ENCODE peak calls at places on chromosomes 12 and 14, in seven cellular contexts. U is hepatocyte, M is HCT116, C is GM12878, N is astrocyte, T is neuronal stem cell, Q is OCI-LY7. P is an unnamed sample. For H3K4me1, the result is how much of the 10 kb centered on the place peaks cover.

GRCh38 chr12:124500232-124501079 is 67.0 kb downstream of the NCOR2 start:
- DNase-seq in C (no peak), Q (no peak), T (peak), M (no peak), N (peak), U (peak), P (peak)

GRCh38 chr12:50394469-50395029 is 1.9 kb downstream of the FAM186A start:
- DNase-seq in M (no peak), T (no peak), N (no peak), Q (no peak), U (no peak), C (no peak), P (no peak)

GRCh38 chr14:104011824-104012517 is 69.6 kb upstream of the RD3L start:
- DNase-seq in T (no peak), U (no peak), N (no peak), Q (no peak), M (no peak), C (no peak), P (no peak)

GRCh38 chr12:124292385-124292784 is 2.5 kb upstream of the RFLNA start:
- DNase-seq in T (no peak), N (no peak), C (no peak), M (no peak), Q (no peak), U (no peak), P (no peak)

GRCh38 chr12:51971679-51972423 is 20.4 kb downstream of the ACVR1B start:
- DNase-seq in C (no peak), M (no peak), U (no peak), T (no peak), N (no peak), Q (no peak), P (no peak)

GRCh38 chr12:62215506-62215905 is 44.7 kb upstream of the USP15 start:
- DNase-seq in U (no peak), T (no peak), N (no peak), C (no peak), M (no peak), Q (no peak), P (no peak)

GRCh38 chr12:53044052-53044581 is 5.7 kb upstream of the TNS2 start:
- DNase-seq in C (no peak), Q (no peak), N (no peak), M (no peak), T (no peak), U (peak), P (peak)

GRCh38 chr14:57089901-57090300 is 178.8 kb downstream of the EXOC5 start:
- DNase-seq in T (no peak), U (no peak), M (no peak), C (no peak), N (no peak), Q (no peak), P (no peak)

GRCh38 chr12:68236421-68237059 is 10.9 kb upstream of the IL26 start:
- DNase-seq in N (no peak), M (no peak), Q (peak), T (no peak), U (no peak), C (peak), P (no peak)

GRCh38 chr14:57136669-57137068 is 132.0 kb downstream of the EXOC5 start:
- DNase-seq in U (no peak), N (no peak), T (no peak), C (no peak), M (no peak), Q (no peak), P (no peak)

GRCh38 chr14:89681086-89682018 is 264.3 kb upstream of the FOXN3 start:
- DNase-seq in Q (peak), M (no peak), T (no peak), C (peak), N (no peak), U (no peak), P (no peak)

GRCh38 chr12:100142851-100143559 is at the start of gene BLTP3B:
- DNase-seq in T (peak), Q (peak), M (peak), N (peak), U (peak), C (peak), P (peak)

GRCh38 chr12:104723895-104724294 is 234.2 kb downstream of the SLC41A2 start:
- DNase-seq in Q (no peak), M (no peak), N (no peak), U (no peak), C (no peak), T (no peak), P (no peak)

GRCh38 chr14:101200008-101200649 is 296.6 kb upstream of the RTL1 start:
- DNase-seq in Q (no peak), U (no peak), M (no peak), N (no peak), T (no peak), C (no peak), P (peak)

GRCh38 chr14:21454843-21455550 is 926 bp downstream of the CHD8 start:
- DNase-seq in Q (peak), U (peak), M (no peak), C (no peak), N (no peak), T (no peak), P (no peak)

GRCh38 chr14:31884776-31885379 is 192.2 kb upstream of the ARHGAP5 start:
- DNase-seq in Q (no peak), M (no peak), N (peak), T (no peak), C (no peak), U (no peak), P (no peak)

GRCh38 chr12:115362319-115362976 is 678.5 kb upstream of the TBX3 start:
- DNase-seq in M (no peak), C (no peak), U (no peak), N (no peak), Q (no peak), T (no peak), P (no peak)

GRCh38 chr14:73834258-73834620 is 17.4 kb upstream of the PTGR2 start:
- DNase-seq in C (no peak), Q (no peak), U (no peak), T (no peak), N (no peak), M (no peak), P (no peak)

GRCh38 chr14:24436355-24437019 is 6.1 kb downstream of the SDR39U1 start:
- DNase-seq in T (peak), N (peak), M (peak), C (no peak), U (peak), Q (peak), P (no peak)

GRCh38 chr14:24438198-24439095 is 4.1 kb downstream of the SDR39U1 start:
- DNase-seq in U (no peak), M (no peak), T (no peak), N (no peak), Q (no peak), C (no peak), P (no peak)

GRCh38 chr14:24439257-24439656 is 3.3 kb downstream of the SDR39U1 start:
- DNase-seq in Q (no peak), U (no peak), M (no peak), N (no peak), C (no peak), T (no peak), P (no peak)

GRCh38 chr14:24437020-24437735 is 5.4 kb downstream of the SDR39U1 start:
- DNase-seq in N (no peak), U (no peak), M (no peak), Q (peak), C (no peak), T (no peak), P (no peak)

GRCh38 chr14:24437736-24438067 is 4.9 kb downstream of the SDR39U1 start:
- DNase-seq in C (no peak), U (no peak), Q (no peak), T (no peak), N (no peak), M (no peak), P (no peak)
- H3K4me1 ChIP-seq in C (under half), U (under half), Q (under half), T (under half), N (under half), M (under half), P (under half)

GRCh38 chr12:121536929-121537813 is 43.7 kb downstream of the KDM2B start:
- DNase-seq in Q (peak), N (peak), M (no peak), T (peak), U (peak), C (peak), P (peak)

GRCh38 chr12:121539908-121540307 is 40.9 kb downstream of the KDM2B start:
- DNase-seq in M (no peak), N (no peak), C (no peak), Q (no peak), T (no peak), U (no peak), P (no peak)

GRCh38 chr12:121536058-121536928 is 44.5 kb downstream of the KDM2B start:
- DNase-seq in Q (peak), N (peak), U (peak), C (no peak), T (peak), M (no peak), P (peak)

GRCh38 chr12:121538699-121539061 is 42.1 kb downstream of the KDM2B start:
- DNase-seq in U (no peak), T (no peak), N (peak), C (no peak), M (peak), Q (peak), P (peak)

DNA sequence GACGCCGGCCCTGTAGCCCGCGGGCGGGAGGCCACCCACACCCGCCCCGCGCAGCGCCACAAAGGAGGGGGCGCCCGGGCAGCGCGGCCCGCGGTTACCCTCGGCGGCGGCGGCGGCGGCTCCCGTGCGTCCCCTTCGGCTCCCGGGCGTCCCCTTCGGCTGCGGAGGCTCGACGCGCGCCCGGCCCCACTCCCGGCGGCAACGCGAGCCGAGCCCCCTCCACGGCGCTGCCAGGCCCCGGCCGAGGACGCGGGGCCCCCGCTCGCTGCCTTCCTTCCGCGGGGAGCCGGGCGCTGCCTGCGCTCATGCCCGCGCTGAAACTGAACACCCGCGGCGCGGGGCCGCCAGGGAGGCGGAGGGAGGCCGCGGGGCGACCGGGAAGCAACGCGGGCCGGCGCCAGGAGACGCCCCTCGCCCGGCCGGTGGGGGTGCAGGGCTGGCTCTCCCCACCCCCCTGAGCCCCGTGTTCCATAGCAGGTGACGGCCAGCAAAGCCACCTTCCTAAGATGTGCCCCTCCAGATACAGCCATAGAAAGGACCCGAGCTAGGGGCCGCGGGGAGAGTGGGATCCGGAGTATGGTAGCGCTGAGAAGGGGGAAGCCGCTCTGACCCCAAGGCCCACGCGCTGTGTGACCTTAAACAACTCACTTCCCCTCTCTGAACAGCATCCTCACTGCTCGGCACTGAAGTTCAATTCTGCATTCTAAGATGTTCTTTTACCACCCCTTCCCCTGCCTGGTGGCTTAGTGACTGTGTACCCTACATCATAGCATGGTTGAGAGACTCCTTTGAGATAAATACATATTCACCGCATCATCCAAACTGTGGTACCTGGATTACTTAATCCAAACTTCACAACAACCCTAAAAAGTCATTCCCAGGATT is 42.8 kb downstream of the KDM2B start:
- DNase-seq in Q (peak), M (no peak), U (peak), T (no peak), N (no peak), C (no peak), P (no peak)
- H2AFZ ChIP-seq in Q (peak), M (peak), U (peak), T (peak), N (peak), C (peak), P (no peak)

DNA sequence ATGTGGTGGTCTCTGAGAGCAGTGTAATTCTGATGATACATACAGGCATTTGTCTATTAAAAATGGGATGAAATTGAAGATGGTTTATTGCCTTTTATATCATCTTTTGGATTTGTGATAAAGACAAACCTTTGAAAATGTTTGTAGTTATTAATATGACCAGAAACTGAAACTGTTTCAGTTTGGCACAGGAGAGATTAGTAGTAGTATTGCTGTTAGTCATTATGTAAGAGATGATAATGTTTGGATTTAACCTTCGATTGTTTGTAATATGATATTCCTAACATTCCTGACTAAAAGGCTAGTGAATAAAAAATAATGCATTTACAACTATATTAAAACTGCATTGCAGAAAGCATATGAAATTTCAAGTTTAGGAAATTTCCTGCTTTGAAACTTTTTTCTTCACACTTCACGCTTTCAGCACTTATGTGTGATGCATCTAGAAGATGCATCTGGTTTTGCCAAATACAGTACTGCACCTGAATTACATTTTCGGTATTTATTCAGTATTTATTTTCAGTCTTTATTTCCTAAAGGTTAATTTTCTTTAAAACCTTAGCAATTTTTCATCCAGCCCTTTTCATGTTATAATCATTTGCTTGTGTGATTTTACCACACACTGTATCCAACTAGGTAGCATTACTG is 25.5 kb downstream of the ADIPOR2 start:
- DNase-seq in C (no peak), T (no peak), M (no peak), N (no peak), U (no peak), Q (no peak), P (no peak)
- H3K4me1 ChIP-seq in C (under half), T (under half), M (under half), N (under half), U (under half), Q (under half), P (under half)

GRCh38 chr12:87238466-87238865 is 790.7 kb downstream of the C12orf50 start:
- DNase-seq in C (no peak), M (no peak), U (no peak), Q (no peak), T (no peak), N (no peak), P (no peak)
- H2AFZ ChIP-seq in C (no peak), M (no peak), U (no peak), Q (no peak), T (no peak), N (no peak), P (no peak)

DNA sequence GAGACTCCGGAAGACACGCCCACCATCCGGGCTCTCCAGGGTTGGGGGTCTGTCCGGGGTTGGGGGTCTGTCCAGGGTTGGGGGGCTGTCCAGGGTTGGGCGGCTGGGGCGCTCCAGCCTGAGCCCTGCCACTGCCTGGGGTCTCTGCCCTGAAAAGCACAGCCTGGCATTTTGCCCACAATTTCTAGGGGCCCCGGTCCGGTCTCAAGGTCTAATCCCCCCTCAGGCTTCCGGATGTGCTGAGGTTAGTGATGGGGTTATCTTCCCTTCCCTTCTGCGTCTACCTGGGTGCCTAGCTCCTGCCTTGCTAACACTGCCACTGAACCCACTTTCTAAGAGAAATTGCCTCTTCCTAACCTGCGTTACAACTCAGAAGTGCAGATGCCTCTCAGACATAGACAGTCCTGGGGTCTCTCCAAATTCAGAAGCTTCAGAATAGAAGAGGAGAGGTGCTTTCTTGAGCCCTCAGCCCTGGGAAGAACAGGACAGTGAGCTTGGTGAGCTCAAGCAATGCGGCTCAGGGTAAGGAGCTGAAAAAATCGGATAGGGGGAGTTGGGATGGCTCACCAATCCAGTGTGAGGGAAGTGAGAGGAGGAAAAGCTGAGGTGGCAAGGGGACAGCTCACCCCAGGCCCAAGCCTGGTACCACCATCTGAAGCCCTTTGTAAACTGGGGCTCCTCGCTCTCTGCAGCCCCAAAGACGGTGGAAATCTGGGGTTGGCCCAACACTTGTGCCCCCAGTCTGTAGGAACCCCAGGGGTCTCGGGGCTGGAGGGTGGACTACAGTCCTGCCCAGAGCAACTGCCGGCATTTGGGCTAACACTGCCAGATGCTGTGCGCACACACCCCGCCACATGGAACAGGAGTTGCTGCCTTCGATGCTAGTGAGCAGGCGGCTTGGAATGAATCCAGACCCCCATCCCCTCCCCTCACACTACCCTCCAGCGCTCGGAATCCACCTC is 5.6 kb downstream of the LHX5 start:
- DNase-seq in C (no peak), M (no peak), Q (no peak), U (no peak), N (no peak), T (peak), P (peak)
- H3K4me1 ChIP-seq in C (under half), M (under half), Q (under half), U (under half), N (under half), T (under half), P (under half)

DNA sequence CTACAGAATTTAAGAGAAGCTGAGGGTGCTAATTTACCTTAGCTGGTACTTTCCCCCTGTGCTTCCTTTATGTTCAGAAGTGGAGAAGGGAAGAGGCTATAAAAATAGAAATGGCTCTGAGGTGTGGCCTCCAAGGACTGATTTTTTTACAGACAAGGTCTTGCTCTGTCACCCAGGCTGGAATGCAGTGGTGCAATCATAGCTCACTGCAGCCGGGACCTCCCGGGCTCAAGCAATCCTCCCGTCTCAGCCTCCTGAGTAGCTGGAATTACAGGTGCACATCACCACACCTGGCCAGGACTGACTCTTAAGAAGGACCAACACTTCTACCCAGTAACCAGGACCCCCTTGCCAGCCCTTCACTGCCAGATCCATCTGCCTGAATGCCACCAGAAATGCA is 23.9 kb upstream of the NAP1L1 start:
- DNase-seq in Q (no peak), M (no peak), T (no peak), N (no peak), U (no peak), C (no peak), P (no peak)
- H2AFZ ChIP-seq in Q (no peak), M (no peak), T (no peak), N (no peak), U (no peak), C (no peak), P (no peak)